ENCODE peak calls at places on chromosomes 4 and X, in eight cellular contexts. D, U, O, C, W, K, H and J are unnamed samples.

GRCh38 chr4:169619518-169619957 is 840 bp upstream of the CLCN3 start:
- DNase-seq in C (no peak), K (no peak), H (peak), U (peak), W (peak), D (peak), O (peak), J (peak)

GRCh38 chr4:151389316-151389715 is 19.7 kb upstream of the FHIP1A start:
- DNase-seq in U (peak), K (no peak), D (no peak), O (no peak), H (no peak), C (no peak), W (no peak), J (no peak)

GRCh38 chr4:41305486-41305885 is 48.8 kb downstream of the UCHL1 start:
- DNase-seq in D (no peak), O (no peak), U (no peak), W (no peak), C (no peak), H (no peak), K (no peak), J (peak)

GRCh38 chr4:2923678-2924173 is 39.5 kb downstream of the NOP14 start:
- DNase-seq in O (no peak), C (no peak), H (no peak), W (no peak), K (no peak), D (no peak), U (no peak), J (no peak)

GRCh38 chr4:66929748-66930147 is 615.6 kb downstream of the CENPC start:
- DNase-seq in W (no peak), H (no peak), U (no peak), D (no peak), O (no peak), K (no peak), C (no peak), J (peak)

GRCh38 chr4:70913947-70914445 is 11.8 kb downstream of the MOB1B start:
- DNase-seq in W (no peak), K (no peak), U (no peak), C (no peak), H (no peak), D (no peak), O (no peak), J (no peak)

GRCh38 chr4:106766519-106766918 is 269.6 kb downstream of the DKK2 start:
- DNase-seq in U (no peak), D (no peak), H (no peak), C (no peak), K (no peak), W (no peak), O (no peak), J (no peak)

GRCh38 chrX:134682081-134682480 is 23.8 kb upstream of the PLAC1 start:
- DNase-seq in K (no peak), C (no peak), O (no peak), W (no peak), U (no peak), D (no peak), H (no peak), J (no peak)

GRCh38 chr4:86934147-86934771 is 552 bp upstream of the AFF1 start:
- DNase-seq in O (no peak), H (no peak), D (no peak), U (no peak), K (no peak), W (no peak), C (no peak), J (peak)

GRCh38 chr4:52864816-52865215 is 2.7 kb downstream of the RASL11B start:
- DNase-seq in K (peak), W (no peak), U (no peak), C (no peak), O (no peak), D (no peak), H (no peak), J (peak)

GRCh38 chrX:118603981-118604380 is 108.4 kb downstream of the DOCK11 start:
- DNase-seq in C (no peak), O (peak), U (peak), H (peak), D (no peak), W (peak), K (no peak), J (peak)

GRCh38 chr4:153296424-153296823 is 48.1 kb upstream of the MND1 start:
- DNase-seq in O (no peak), K (no peak), W (no peak), H (no peak), D (peak), C (no peak), U (peak), J (no peak)

GRCh38 chr4:7518871-7519637 is 84.3 kb upstream of the PSAPL1 start:
- DNase-seq in C (no peak), U (no peak), K (no peak), H (no peak), W (no peak), O (no peak), D (no peak), J (no peak)

GRCh38 chrX:150933945-150934350 is 35.5 kb upstream of the CD99L2 start:
- DNase-seq in U (no peak), O (no peak), C (no peak), H (no peak), W (no peak), D (no peak), K (no peak), J (no peak)

GRCh38 chr4:80989921-80990544 is 40.5 kb upstream of the BMP3 start:
- DNase-seq in W (no peak), K (peak), O (peak), D (no peak), U (peak), C (no peak), H (no peak), J (peak)

GRCh38 chrX:132738951-132739350 is 219.5 kb downstream of the HS6ST2 start:
- DNase-seq in O (no peak), H (no peak), W (no peak), U (no peak), C (no peak), K (no peak), D (no peak), J (no peak)

GRCh38 chr4:142091691-142092182 is 455.4 kb downstream of the IL15 start:
- DNase-seq in C (no peak), D (no peak), U (peak), W (no peak), O (no peak), K (no peak), H (no peak), J (no peak)

GRCh38 chrX:132004728-132005127 is 18.4 kb upstream of the STK26 start:
- DNase-seq in D (no peak), K (no peak), U (no peak), H (no peak), O (no peak), C (no peak), W (no peak), J (no peak)

GRCh38 chr4:105451346-105451745 is 22.5 kb downstream of the PPA2 start:
- DNase-seq in D (no peak), O (peak), C (no peak), W (no peak), H (no peak), U (no peak), K (peak), J (peak)

GRCh38 chr4:1234811-1235292 is 14.1 kb downstream of the CTBP1 start:
- DNase-seq in C (no peak), W (no peak), U (no peak), O (no peak), K (no peak), H (no peak), D (peak), J (no peak)

GRCh38 chrX:1444896-1445480 is 7.7 kb downstream of the ASMTL start:
- DNase-seq in H (no peak), D (no peak), C (no peak), W (no peak), U (no peak), K (no peak), O (no peak), J (no peak)

GRCh38 chr4:25108556-25108955 is 51.7 kb downstream of the SEPSECS start:
- DNase-seq in C (no peak), H (no peak), U (no peak), K (no peak), W (no peak), O (no peak), D (no peak), J (no peak)

GRCh38 chr4:184345573-184345922 is 127.9 kb upstream of the ENPP6 start:
- DNase-seq in W (no peak), C (no peak), D (peak), K (no peak), O (no peak), U (peak), H (no peak), J (no peak)

GRCh38 chr4:39936565-39937418 is 40.9 kb downstream of the PDS5A start:
- DNase-seq in U (no peak), O (no peak), D (no peak), C (no peak), W (no peak), H (no peak), K (no peak), J (no peak)